ENCODE peak calls at places on chromosome 13, in six cellular contexts. V is stimulated activated CD8-positive, alpha-beta memory T cell treated with anti-CD3 and anti-CD28 coated beads, Interleukin-15, amount 100 ng/mL, for 24 hours; U is stimulated activated effector memory CD8-positive, alpha-beta T cell treated with anti-CD3 and anti-CD28 coated beads, Interleukin-12 subunit alpha, Interleukin-12 subunit beta, amount 100 ng/mL, for 72 hours; G is sigmoid colon; Q is T follicular helper cell; D is AG09309. L is an unnamed sample.

GRCh38 chr13:110880627-110881026 is 34.2 kb downstream of the ANKRD10 start:
- DNase-seq in D (no peak), Q (no peak), G (no peak), U (no peak), V (no peak), L (no peak)

GRCh38 chr13:49464621-49465325 is 20.7 kb downstream of the SETDB2 start:
- DNase-seq in U (no peak), Q (no peak), G (no peak), V (no peak), D (no peak), L (no peak)

GRCh38 chr13:48126944-48127814 is 32.3 kb upstream of the MED4 start:
- DNase-seq in V (no peak), U (peak), G (peak), Q (peak), D (peak), L (no peak)

GRCh38 chr13:91946498-91947070 is 548.2 kb downstream of the GPC5 start:
- DNase-seq in V (no peak), D (no peak), Q (no peak), U (no peak), G (no peak), L (no peak)

GRCh38 chr13:99041788-99042187 is 63.9 kb upstream of the DOCK9 start:
- DNase-seq in U (no peak), Q (no peak), D (no peak), G (no peak), V (no peak), L (no peak)

GRCh38 chr13:27076411-27076810 is 95.2 kb downstream of the USP12 start:
- DNase-seq in Q (no peak), V (no peak), G (no peak), U (no peak), D (no peak), L (no peak)

GRCh38 chr13:20303636-20304035 is 71.5 kb upstream of the GJB6 start:
- DNase-seq in D (peak), Q (no peak), G (no peak), U (no peak), V (no peak), L (no peak)

GRCh38 chr13:85970727-85971126 is 171.5 kb upstream of the SLITRK6 start:
- DNase-seq in V (no peak), D (no peak), G (no peak), Q (no peak), U (no peak), L (no peak)

GRCh38 chr13:73259061-73259908 is 200.5 kb downstream of the KLF5 start:
- DNase-seq in V (no peak), D (peak), G (peak), U (no peak), Q (no peak), L (no peak)

GRCh38 chr13:110361365-110361911 is 54.4 kb downstream of the COL4A2 start:
- DNase-seq in V (no peak), Q (no peak), D (peak), G (peak), U (no peak), L (no peak)

GRCh38 chr13:81745391-81745790 is 1404.5 kb upstream of the SPRY2 start:
- DNase-seq in G (no peak), U (no peak), D (no peak), Q (no peak), V (no peak), L (no peak)

GRCh38 chr13:99986751-99987150 is 5.2 kb downstream of the ZIC2 start:
- DNase-seq in U (no peak), Q (no peak), G (no peak), D (no peak), V (no peak), L (no peak)

GRCh38 chr13:40673061-40673397 is 6.6 kb upstream of the FOXO1 start:
- DNase-seq in G (no peak), D (no peak), U (no peak), Q (no peak), V (no peak), L (no peak)

GRCh38 chr13:110382229-110382628 is 75.1 kb downstream of the COL4A2 start:
- DNase-seq in G (no peak), Q (no peak), D (no peak), V (no peak), U (no peak), L (no peak)

GRCh38 chr13:73273737-73274136 is 214.9 kb downstream of the KLF5 start:
- DNase-seq in G (no peak), U (no peak), Q (no peak), D (peak), V (no peak), L (no peak)

GRCh38 chr13:23673867-23674605 is 103.8 kb downstream of the TNFRSF19 start:
- DNase-seq in G (no peak), U (no peak), Q (no peak), D (no peak), V (no peak), L (no peak)

GRCh38 chr13:79392882-79393563 is 13.0 kb downstream of the RBM26 start:
- DNase-seq in G (no peak), U (no peak), V (no peak), Q (no peak), D (no peak), L (no peak)

GRCh38 chr13:21925720-21926119 is 254.8 kb downstream of the FGF9 start:
- DNase-seq in D (no peak), V (no peak), Q (no peak), G (no peak), U (no peak), L (no peak)

GRCh38 chr13:110629735-110630134 is 14.4 kb downstream of the NAXD start:
- DNase-seq in D (no peak), V (no peak), U (no peak), Q (no peak), G (no peak), L (no peak)

GRCh38 chr13:57629391-57629804 is 2.1 kb upstream of the PCDH17 start:
- DNase-seq in D (no peak), U (no peak), G (no peak), V (no peak), Q (no peak), L (no peak)

GRCh38 chr13:39779337-39780270 is 124.1 kb downstream of the COG6 start:
- DNase-seq in G (no peak), U (no peak), Q (peak), V (no peak), D (no peak), L (no peak)

GRCh38 chr13:48826039-48826438 is 149.7 kb upstream of the FNDC3A start:
- DNase-seq in Q (no peak), D (no peak), V (no peak), G (no peak), U (no peak), L (no peak)

GRCh38 chr13:94765814-94766213 is 53.5 kb upstream of the SOX21 start:
- DNase-seq in U (no peak), Q (no peak), D (no peak), V (no peak), G (no peak), L (no peak)

GRCh38 chr13:111411186-111411858 is 90.9 kb downstream of the TEX29 start:
- DNase-seq in G (peak), Q (no peak), U (no peak), D (no peak), V (no peak), L (no peak)

GRCh38 chr13:98285317-98285716 is 108.2 kb upstream of the RNF113B start:
- DNase-seq in Q (no peak), U (no peak), V (no peak), D (no peak), G (no peak), L (no peak)

GRCh38 chr13:113584870-113585671 is 518 bp downstream of the TFDP1 start:
- DNase-seq in Q (no peak), V (no peak), G (peak), D (no peak), U (peak), L (no peak)

GRCh38 chr13:93561553-93561952 is 334.9 kb downstream of the GPC6 start:
- DNase-seq in Q (no peak), D (no peak), U (no peak), G (no peak), V (no peak), L (no peak)